ENCODE peak calls at places on chromosomes 5 and 9, in ten cellular contexts. E is fibroblast of villous mesenchyme, R is A549, B is cardiac muscle cell, C is GM06990, Y is keratinocyte, J is bronchial epithelial cell, H is kidney, V is HFF-Myc, M is GM23338. G is an unnamed sample.
A peak's percentile ranks its signal among the peaks of the same experiment; 100 is the strongest.

GRCh38 chr9:136586391-136586790 is 40.5 kb upstream of the NOTCH1 start:
- DNase-seq in E (no peak), J (no peak), Y (no peak), V (no peak), C (no peak), R (no peak), B (no peak), M (no peak), H (peak; percentile 46), G (no peak)

GRCh38 chr9:120264528-120264927 is 315.4 kb downstream of the CDK5RAP2 start:
- DNase-seq in E (no peak), B (no peak), C (no peak), R (no peak), Y (no peak), J (no peak), H (no peak), M (no peak), V (no peak), G (no peak)

GRCh38 chr5:36273809-36274526 is 27.7 kb downstream of the RANBP3L start:
- DNase-seq in V (no peak), C (no peak), M (no peak), Y (no peak), B (no peak), E (no peak), H (no peak), R (no peak), J (no peak), G (no peak)

GRCh38 chr5:59609501-59610265 is 283.8 kb downstream of the PDE4D start:
- DNase-seq in C (no peak), V (no peak), J (no peak), H (no peak), M (no peak), Y (no peak), R (no peak), E (no peak), B (peak; percentile 20), G (no peak)

GRCh38 chr5:94849821-94850736 is 231.6 kb downstream of the SLF1 start:
- DNase-seq in M (peak; percentile 87), V (peak; percentile 14), J (peak; percentile 54), B (peak; percentile 79), E (peak; percentile 71), H (no peak), Y (no peak), C (peak; percentile 24), R (peak; percentile 8), G (peak; percentile 88)

GRCh38 chr9:83582026-83582425 is 40.9 kb upstream of the IDNK start:
- DNase-seq in H (no peak), J (peak; percentile 72), C (no peak), B (peak; percentile 84), E (peak; percentile 49), V (no peak), R (no peak), M (no peak), Y (no peak), G (peak; percentile 82)

GRCh38 chr9:444528-444927 is 229.9 kb downstream of the DOCK8 start:
- DNase-seq in B (peak; percentile 43), M (peak; percentile 60), Y (no peak), C (no peak), V (no peak), R (no peak), E (peak; percentile 17), J (peak; percentile 47), H (no peak), G (no peak)

GRCh38 chr9:17063535-17064135 is 71.2 kb upstream of the CNTLN start:
- DNase-seq in Y (no peak), C (no peak), R (peak; percentile 23), J (peak; percentile 63), M (peak; percentile 83), E (peak; percentile 63), V (peak; percentile 32), H (no peak), B (peak; percentile 77), G (peak; percentile 86)

GRCh38 chr5:94802450-94802849 is 184.0 kb downstream of the SLF1 start:
- DNase-seq in H (no peak), R (no peak), J (no peak), C (no peak), M (peak; percentile 70), Y (no peak), V (no peak), B (peak; percentile 19), E (no peak), G (peak; percentile 17)

GRCh38 chr5:39517800-39518199 is 93.0 kb upstream of the DAB2 start:
- DNase-seq in E (peak; percentile 76), M (no peak), H (no peak), J (peak; percentile 45), R (peak; percentile 15), B (peak; percentile 86), C (no peak), V (peak; percentile 75), Y (peak; percentile 17), G (peak; percentile 91)

GRCh38 chr5:33832904-33833575 is 58.8 kb downstream of the ADAMTS12 start:
- DNase-seq in B (no peak), E (no peak), J (no peak), H (no peak), M (peak; percentile 59), Y (no peak), R (no peak), V (no peak), C (no peak), G (no peak)

GRCh38 chr5:102811962-102812361 is 56.9 kb downstream of the PAM start:
- DNase-seq in J (peak; percentile 72), Y (no peak), H (no peak), V (peak; percentile 79), C (no peak), M (no peak), E (peak; percentile 44), R (peak; percentile 3), B (no peak), G (peak; percentile 50)

GRCh38 chr5:173328896-173329369 is 719 bp upstream of the STC2 start:
- DNase-seq in J (peak; percentile 69), M (peak; percentile 78), R (peak; percentile 47), V (no peak), Y (no peak), H (no peak), B (peak; percentile 63), C (peak; percentile 44), E (peak; percentile 83), G (peak; percentile 64)

GRCh38 chr5:180830253-180831138 is 27.9 kb upstream of the MGAT1 start:
- DNase-seq in R (peak; percentile 56), E (no peak), Y (peak; percentile 4), H (peak; percentile 92), B (no peak), M (peak; percentile 84), C (no peak), J (no peak), V (no peak), G (peak; percentile 60)

GRCh38 chr9:133207021-133207531 is 2.0 kb downstream of the OBP2B start:
- DNase-seq in R (no peak), M (no peak), E (no peak), H (no peak), V (no peak), J (no peak), Y (no peak), C (no peak), B (no peak), G (no peak)

GRCh38 chr9:77750981-77751340 is 102.8 kb upstream of the GNA14 start:
- DNase-seq in R (no peak), B (no peak), J (no peak), H (no peak), M (no peak), E (no peak), C (no peak), V (peak; percentile 59), Y (no peak), G (no peak)

GRCh38 chr5:138639326-138639725 is 64.1 kb upstream of the HSPA9 start:
- DNase-seq in B (no peak), C (no peak), H (no peak), M (no peak), V (no peak), J (no peak), E (no peak), R (no peak), Y (no peak), G (no peak)

GRCh38 chr9:99044827-99045226 is 60.1 kb upstream of the TGFBR1 start:
- DNase-seq in R (no peak), C (no peak), J (no peak), H (no peak), V (no peak), B (no peak), Y (no peak), M (no peak), E (no peak), G (no peak)
- TF ChIP-seq CTCF in R (no peak), C (no peak), J (no peak), H (no peak), V (no peak), B (no peak), Y (no peak), M (no peak), E (no peak), G (no peak)

GRCh38 chr9:108756746-108757490 is 98.9 kb downstream of the ACTL7B start:
- DNase-seq in H (no peak), V (no peak), E (no peak), C (no peak), Y (no peak), J (peak; percentile 78), R (peak; percentile 22), B (no peak), M (peak; percentile 74), G (peak; percentile 14)
- TF ChIP-seq CTCF in H (no peak), V (peak; percentile 37), E (peak; percentile 27), C (peak; percentile 3), Y (peak; percentile 56), J (peak; percentile 47), R (peak; percentile 33), B (peak; percentile 32), M (peak; percentile 66), G (peak; percentile 54)

GRCh38 chr5:154811239-154811638 is 39.2 kb downstream of the FAXDC2 start:
- DNase-seq in H (no peak), M (no peak), C (no peak), J (no peak), B (no peak), R (no peak), V (no peak), Y (no peak), E (no peak), G (no peak)
- TF ChIP-seq CTCF in H (no peak), M (no peak), C (no peak), J (no peak), B (no peak), R (no peak), V (no peak), Y (no peak), E (no peak), G (no peak)

DNA sequence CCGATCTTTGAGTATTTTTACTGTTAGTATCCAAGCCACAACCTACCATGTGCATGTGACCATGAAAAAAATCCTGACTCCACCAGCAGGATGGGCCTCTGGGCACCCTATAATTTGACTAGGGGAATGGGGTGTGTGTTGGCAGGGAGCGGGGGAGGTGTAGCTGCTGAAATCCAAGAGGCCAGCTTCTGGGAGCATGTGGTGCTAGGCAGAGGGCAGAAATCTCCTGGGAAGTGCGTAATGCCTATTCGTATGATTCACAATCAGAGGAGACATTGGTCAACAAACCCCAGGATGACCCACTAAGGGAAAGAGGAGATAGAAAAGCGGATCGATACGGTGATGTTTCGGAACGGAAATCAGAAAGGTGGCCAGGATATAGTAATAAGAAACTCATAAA is 149.9 kb downstream of the ARSB start:
- DNase-seq in E (no peak), H (no peak), M (no peak), J (no peak), C (no peak), Y (no peak), R (no peak), V (no peak), B (no peak), G (no peak)
- TF ChIP-seq CTCF in E (no peak), H (no peak), M (no peak), J (no peak), C (no peak), Y (no peak), R (no peak), V (no peak), B (no peak), G (no peak)

G was measured in choroid plexus epithelial cell.